ENCODE peak calls at places on chromosomes 7 and 10, in six cellular contexts. O is IMR-90; N is upper lobe of right lung; P is CD8-positive, alpha-beta T cell; W is fibroblast of lung; Q is aorta. D is an unnamed sample.
A peak's percentile ranks its signal among the peaks of the same experiment; 100 is the strongest.

GRCh38 chr7:41425926-41426325 is 277.0 kb downstream of the INHBA start:
- DNase-seq in O (peak; percentile 92), N (no peak), P (no peak), W (peak; percentile 62), Q (no peak), D (no peak)

GRCh38 chr7:99362801-99363200 is 11.7 kb upstream of the ARPC1B start:
- DNase-seq in O (peak; percentile 96), N (no peak), P (no peak), W (peak; percentile 66), Q (no peak), D (no peak)

GRCh38 chr10:27998178-27998953 is 513 bp downstream of the ODAD2 start:
- DNase-seq in O (peak; percentile 26), N (peak; percentile 70), P (no peak), W (peak; percentile 43), Q (peak; percentile 51), D (peak; percentile 9)

GRCh38 chr7:141072548-141073172 is 1.2 kb upstream of the TMEM178B start:
- DNase-seq in O (peak; percentile 73), N (peak; percentile 65), P (no peak), W (peak; percentile 82), Q (peak; percentile 58), D (no peak)

GRCh38 chr10:84743483-84743882 is 415.1 kb downstream of the CCSER2 start:
- DNase-seq in O (no peak), N (no peak), P (no peak), W (no peak), Q (no peak), D (no peak)

GRCh38 chr10:121205625-121206024 is 354.5 kb downstream of the WDR11 start:
- DNase-seq in O (no peak), N (no peak), P (no peak), W (no peak), Q (no peak), D (no peak)

GRCh38 chr10:88039496-88040200 is 176.2 kb downstream of the PTEN start:
- DNase-seq in O (peak; percentile 67), N (no peak), P (no peak), W (no peak), Q (no peak), D (no peak)

GRCh38 chr7:103113164-103113563 is 35.7 kb downstream of the NAPEPLD start:
- DNase-seq in O (peak; percentile 93), N (no peak), P (no peak), W (peak; percentile 87), Q (no peak), D (no peak)

GRCh38 chr10:665579-666091 is 23.8 kb downstream of the DIP2C start:
- DNase-seq in O (peak; percentile 91), N (peak; percentile 46), P (no peak), W (peak; percentile 95), Q (peak; percentile 73), D (no peak)

GRCh38 chr7:50357346-50357745 is 52.8 kb downstream of the IKZF1 start:
- DNase-seq in O (no peak), N (no peak), P (no peak), W (no peak), Q (no peak), D (no peak)

GRCh38 chr7:50359258-50359994 is 54.9 kb downstream of the IKZF1 start:
- DNase-seq in O (no peak), N (no peak), P (no peak), W (no peak), Q (no peak), D (no peak)

GRCh38 chr7:50356945-50357268 is 52.4 kb downstream of the IKZF1 start:
- DNase-seq in O (no peak), N (no peak), P (no peak), W (no peak), Q (no peak), D (no peak)

GRCh38 chr7:50358808-50359207 is 54.3 kb downstream of the IKZF1 start:
- DNase-seq in O (no peak), N (no peak), P (no peak), W (no peak), Q (no peak), D (no peak)

GRCh38 chr7:50358306-50358705 is 53.8 kb downstream of the IKZF1 start:
- DNase-seq in O (no peak), N (no peak), P (no peak), W (no peak), Q (no peak), D (no peak)
- H3K27me3 ChIP-seq in O (no peaks in the 10 kb centered on the region), N (no peaks in the 10 kb centered on the region), P (no peaks in the 10 kb centered on the region), W (no peaks in the 10 kb centered on the region), Q (no peaks in the 10 kb centered on the region), D (no peaks in the 10 kb centered on the region)

GRCh38 chr7:70884809-70885208 is 247.1 kb upstream of the GALNT17 start:
- DNase-seq in O (no peak), N (no peak), P (no peak), W (no peak), Q (no peak), D (no peak)

GRCh38 chr7:70883750-70884445 is 248.0 kb upstream of the GALNT17 start:
- DNase-seq in O (no peak), N (no peak), P (no peak), W (no peak), Q (no peak), D (no peak)

GRCh38 chr7:70887186-70887585 is 244.8 kb upstream of the GALNT17 start:
- DNase-seq in O (no peak), N (no peak), P (no peak), W (no peak), Q (no peak), D (no peak)

GRCh38 chr7:70886547-70886946 is 245.4 kb upstream of the GALNT17 start:
- DNase-seq in O (no peak), N (no peak), P (no peak), W (no peak), Q (no peak), D (no peak)

DNA sequence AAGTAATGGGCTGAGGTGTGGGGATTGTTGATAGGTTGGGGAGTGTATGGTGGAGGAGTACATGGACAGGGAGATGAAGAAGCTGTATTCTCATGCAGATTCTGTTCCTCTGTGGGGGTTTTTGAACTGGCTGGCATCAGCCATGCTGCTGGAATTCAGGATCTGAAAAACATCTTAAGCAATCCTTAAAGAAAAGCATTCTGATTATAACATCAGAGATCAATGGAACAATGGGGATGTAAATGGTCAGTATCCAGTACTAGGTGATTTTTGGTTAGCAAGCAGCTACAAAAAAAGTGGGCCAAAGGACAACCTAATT is 247.5 kb upstream of the GALNT17 start:
- DNase-seq in O (no peak), N (no peak), P (no peak), W (no peak), Q (no peak), D (no peak)
- H3K4me3 ChIP-seq in O (no peak overlapping the region), N (no peak overlapping the region), P (no peak overlapping the region), W (no peak overlapping the region), Q (no peak overlapping the region), D (no peak overlapping the region)

GRCh38 chr7:16094651-16095050 is 326.7 kb downstream of the CRPPA start:
- DNase-seq in O (no peak), N (no peak), P (no peak), W (no peak), Q (no peak), D (no peak)
- H3K27me3 ChIP-seq in O (no peaks in the 10 kb centered on the region), N (no peaks in the 10 kb centered on the region), P (no peaks in the 10 kb centered on the region), W (no peaks in the 10 kb centered on the region), Q (no peaks in the 10 kb centered on the region), D (no peaks in the 10 kb centered on the region)

DNA sequence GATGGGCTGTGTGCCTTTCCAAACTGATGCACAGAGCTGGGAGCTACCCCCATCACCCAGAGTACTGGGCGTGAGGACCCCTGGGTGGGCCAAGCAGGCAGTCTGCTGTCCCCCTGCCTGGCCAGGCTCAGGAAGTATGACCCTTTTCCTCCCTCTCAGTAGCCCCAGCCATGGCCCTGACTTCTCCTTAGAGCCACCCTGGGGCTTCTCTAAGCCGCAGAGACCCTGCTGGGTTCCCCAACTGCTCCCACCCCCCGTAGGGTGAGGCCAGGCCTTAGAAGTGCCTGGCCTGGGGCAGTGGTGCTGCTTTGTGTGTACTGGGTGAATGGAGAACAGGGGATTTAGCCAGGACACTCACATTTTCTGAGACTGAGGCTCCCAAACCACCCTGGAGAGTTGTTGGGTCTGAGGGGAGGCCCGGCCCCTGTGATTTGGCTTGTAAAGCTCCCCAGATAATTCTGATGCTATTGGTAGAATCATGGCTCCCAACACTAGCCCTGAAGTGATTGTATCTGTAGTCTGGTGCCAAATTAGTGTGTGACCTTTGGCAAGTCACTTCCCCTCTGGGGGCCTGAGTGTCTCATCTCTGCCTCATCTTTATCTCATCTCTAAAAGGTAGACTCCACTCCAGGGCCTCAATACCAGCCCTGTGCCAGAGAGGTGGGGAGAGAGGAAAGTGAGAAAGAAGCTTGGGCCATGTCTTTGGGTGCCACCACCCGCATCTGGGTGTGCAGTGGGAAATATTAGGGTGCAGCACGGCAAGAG is 99.7 kb upstream of the PPIF start:
- DNase-seq in O (no peak), N (no peak), P (no peak), W (no peak), Q (no peak), D (no peak)
- H3K4me3 ChIP-seq in O (no peak overlapping the region), N (no peak overlapping the region), P (no peak overlapping the region), W (no peak overlapping the region), Q (no peak overlapping the region), D (no peak overlapping the region)

GRCh38 chr7:155401884-155402283 is 56.0 kb upstream of the EN2 start:
- DNase-seq in O (no peak), N (no peak), P (no peak), W (no peak), Q (no peak), D (no peak)
- H3K27me3 ChIP-seq in O (peaks cover 4% of the 10 kb centered on the region), N (peaks cover 41% of the 10 kb centered on the region), P (no peaks in the 10 kb centered on the region), W (no peaks in the 10 kb centered on the region), Q (peaks cover 4% of the 10 kb centered on the region), D (no peaks in the 10 kb centered on the region)

D was measured in naive thymus-derived CD4-positive, alpha-beta T cell.